ENCODE peak calls at places on chromosome 10, in six cellular contexts. F is AG04450; M is gastrocnemius medialis; R is right lobe of liver; V is tibial artery; Z is CD8-positive, alpha-beta T cell. S is an unnamed sample.

GRCh38 chr10:93475871-93476270 is 6.3 kb downstream of the MYOF start:
- DNase-seq in Z (no peak), F (no peak), V (no peak), R (no peak), M (no peak), S (no peak)

GRCh38 chr10:116961305-116962251 is 43.4 kb downstream of the SHTN1 start:
- DNase-seq in F (no peak), Z (no peak), V (no peak), M (no peak), R (no peak), S (no peak)

GRCh38 chr10:98636921-98637329 is 190.2 kb upstream of the HPS1 start:
- DNase-seq in V (no peak), R (no peak), F (no peak), Z (no peak), M (no peak), S (no peak)

GRCh38 chr10:119675483-119676170 is 24.4 kb downstream of the BAG3 start:
- DNase-seq in R (no peak), F (no peak), V (no peak), M (peak; percentile 62), Z (no peak), S (no peak)

GRCh38 chr10:109946680-109947446 is 23.6 kb upstream of the XPNPEP1 start:
- DNase-seq in R (no peak), M (no peak), F (no peak), Z (no peak), V (no peak), S (no peak)

GRCh38 chr10:49081532-49082275 is 33.6 kb downstream of the VSTM4 start:
- DNase-seq in R (peak; percentile 80), F (no peak), Z (no peak), V (no peak), M (no peak), S (peak; percentile 67)

GRCh38 chr10:72097448-72098300 is 9.3 kb upstream of the SPOCK2 start:
- DNase-seq in R (no peak), F (peak; percentile 72), M (no peak), Z (no peak), V (no peak), S (no peak)

GRCh38 chr10:85648279-85648754 is 718.3 kb downstream of the GRID1 start:
- DNase-seq in Z (no peak), R (no peak), M (peak; percentile 66), F (no peak), V (peak; percentile 69), S (no peak)

GRCh38 chr10:79331226-79331625 is 16.0 kb upstream of the PPIF start:
- DNase-seq in R (no peak), M (no peak), V (no peak), F (no peak), Z (no peak), S (no peak)

GRCh38 chr10:124324856-124325657 is 93.7 kb downstream of the OAT start:
- DNase-seq in R (no peak), Z (no peak), V (no peak), F (no peak), M (no peak), S (no peak)

GRCh38 chr10:112059220-112059619 is 124.3 kb downstream of the GPAM start:
- DNase-seq in V (no peak), M (no peak), F (no peak), R (no peak), Z (no peak), S (no peak)

GRCh38 chr10:412109-412508 is 276.9 kb downstream of the ZMYND11 start:
- DNase-seq in Z (no peak), R (no peak), V (no peak), F (no peak), M (no peak), S (no peak)

GRCh38 chr10:406976-407375 is 271.7 kb downstream of the ZMYND11 start:
- DNase-seq in R (no peak), M (no peak), F (no peak), Z (no peak), V (no peak), S (no peak)

GRCh38 chr10:408223-408622 is 273.0 kb downstream of the ZMYND11 start:
- DNase-seq in F (no peak), M (no peak), Z (no peak), V (no peak), R (no peak), S (no peak)

GRCh38 chr10:411597-411996 is 276.3 kb downstream of the ZMYND11 start:
- DNase-seq in R (no peak), F (no peak), M (no peak), Z (no peak), V (no peak), S (no peak)

DNA sequence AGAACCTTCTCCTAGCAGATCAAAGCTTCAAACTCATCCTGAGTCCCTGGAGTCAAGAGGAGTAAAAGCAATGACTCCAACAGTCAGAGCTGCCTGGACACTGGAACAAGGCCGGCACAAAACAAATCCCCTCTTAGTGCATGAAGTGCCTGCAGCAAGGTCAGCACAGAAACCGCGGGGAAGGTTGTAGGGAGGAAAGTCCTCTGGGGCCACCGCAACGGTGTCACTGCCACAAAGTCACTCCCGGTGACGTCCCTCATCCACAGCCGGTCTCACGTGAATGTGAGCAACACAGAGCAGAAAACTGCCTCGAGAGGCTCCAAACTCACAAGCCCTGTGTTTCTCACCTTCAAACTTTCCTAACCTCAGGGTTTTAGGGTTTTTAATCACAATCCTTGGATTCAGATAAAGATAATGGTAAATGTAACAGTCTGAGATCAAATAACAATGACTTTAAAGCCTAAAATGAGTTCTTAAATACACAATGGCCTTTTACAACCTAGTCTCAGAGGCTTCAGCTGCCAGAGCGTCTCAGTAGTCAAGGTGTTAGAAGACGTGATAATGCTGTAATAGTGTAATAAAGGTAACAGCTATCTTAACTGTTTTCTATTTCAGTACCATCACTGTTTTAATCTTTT is 274.3 kb downstream of the ZMYND11 start:
- DNase-seq in R (no peak), M (no peak), F (no peak), Z (no peak), V (no peak), S (no peak)
- H3K27me3 ChIP-seq in R (no peaks in the 10 kb centered on the region), M (no peaks in the 10 kb centered on the region), F (no peaks in the 10 kb centered on the region), Z (no peaks in the 10 kb centered on the region), V (no peaks in the 10 kb centered on the region), S (no peaks in the 10 kb centered on the region)

GRCh38 chr10:69580435-69580834 is 7.2 kb upstream of the NEUROG3 start:
- DNase-seq in R (no peak), Z (no peak), M (no peak), F (no peak), V (no peak), S (no peak)

GRCh38 chr10:69577268-69578232 is 4.3 kb upstream of the NEUROG3 start:
- DNase-seq in F (no peak), R (no peak), Z (no peak), V (no peak), M (no peak), S (no peak)

GRCh38 chr10:69576334-69577011 is 3.3 kb upstream of the NEUROG3 start:
- DNase-seq in V (no peak), M (no peak), F (no peak), Z (no peak), R (no peak), S (no peak)

GRCh38 chr10:69579661-69580060 is 6.4 kb upstream of the NEUROG3 start:
- DNase-seq in R (no peak), V (no peak), F (no peak), Z (no peak), M (no peak), S (no peak)

GRCh38 chr10:69578508-69578991 is 5.3 kb upstream of the NEUROG3 start:
- DNase-seq in R (peak; percentile 83), F (no peak), V (no peak), Z (no peak), M (no peak), S (no peak)
- H3K27me3 ChIP-seq in R (no peaks in the 10 kb centered on the region), F (peaks cover 64% of the 10 kb centered on the region), V (peaks cover 78% of the 10 kb centered on the region), Z (peaks cover 19% of the 10 kb centered on the region), M (peaks cover 53% of the 10 kb centered on the region), S (peaks cover 83% of the 10 kb centered on the region)

DNA sequence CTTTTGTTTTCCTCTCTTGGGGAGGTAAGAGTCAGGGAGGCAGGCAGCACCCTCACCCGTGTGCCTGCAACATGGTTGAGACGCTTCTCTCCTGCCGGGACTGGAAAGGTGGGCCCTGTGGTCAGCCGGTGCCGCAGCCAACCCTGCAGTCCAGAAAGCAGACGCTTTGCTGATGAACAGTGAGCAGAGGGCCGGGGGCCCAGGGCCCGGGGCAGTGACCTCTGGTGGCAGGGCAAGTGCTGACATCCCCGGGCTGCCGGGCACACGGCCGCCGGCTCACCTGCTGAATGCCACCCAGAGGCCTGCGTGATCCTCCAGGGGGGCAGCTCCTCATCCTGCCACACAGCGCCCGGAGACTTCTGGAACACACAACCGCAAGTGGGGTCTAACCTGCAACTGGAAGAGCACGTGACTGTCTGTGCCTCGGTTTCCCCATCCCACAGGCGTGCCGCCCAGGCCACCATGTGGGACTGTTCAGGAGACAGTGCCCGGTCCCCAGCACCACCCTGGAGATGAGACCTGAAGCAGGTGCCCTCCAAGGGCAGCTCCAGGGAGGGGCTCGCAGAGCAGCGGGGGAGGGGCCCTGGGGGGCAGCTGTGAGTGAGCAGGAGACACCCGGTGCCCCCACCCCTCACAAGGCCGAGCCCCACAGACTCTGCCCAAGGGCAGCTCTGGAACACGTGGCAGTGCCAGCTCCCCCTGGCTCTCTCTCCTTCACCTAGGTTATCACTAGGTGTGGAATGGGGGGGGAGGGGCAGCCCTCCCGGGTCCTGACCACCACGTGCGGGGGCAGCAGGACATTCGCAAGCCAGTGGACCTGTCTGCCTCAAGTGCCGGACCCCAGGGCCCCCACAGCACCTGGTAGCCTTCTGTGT is 2.2 kb upstream of the ADGRA1 start:
- DNase-seq in R (no peak), V (no peak), Z (no peak), F (no peak), M (no peak), S (no peak)
- H3K27me3 ChIP-seq in R (no peaks in the 10 kb centered on the region), V (peaks cover 92% of the 10 kb centered on the region), Z (no peaks in the 10 kb centered on the region), F (peaks cover 16% of the 10 kb centered on the region), M (peaks cover 61% of the 10 kb centered on the region), S (peaks cover 38% of the 10 kb centered on the region)

GRCh38 chr10:114175667-114176066 is 1.7 kb upstream of the CCDC186 start:
- DNase-seq in R (no peak), V (no peak), Z (no peak), F (no peak), M (no peak), S (no peak)

GRCh38 chr10:114173680-114174461 is at the start of gene CCDC186:
- DNase-seq in V (peak; percentile 93), R (peak; percentile 99), Z (peak; percentile 97), F (peak; percentile 50), M (peak; percentile 97), S (peak; percentile 93)

GRCh38 chr10:114176511-114176910 is 2.5 kb upstream of the CCDC186 start:
- DNase-seq in Z (no peak), M (no peak), F (no peak), R (no peak), V (no peak), S (no peak)

GRCh38 chr10:114172776-114173555 is 1.0 kb downstream of the CCDC186 start:
- DNase-seq in F (no peak), V (no peak), Z (no peak), R (no peak), M (no peak), S (no peak)

DNA sequence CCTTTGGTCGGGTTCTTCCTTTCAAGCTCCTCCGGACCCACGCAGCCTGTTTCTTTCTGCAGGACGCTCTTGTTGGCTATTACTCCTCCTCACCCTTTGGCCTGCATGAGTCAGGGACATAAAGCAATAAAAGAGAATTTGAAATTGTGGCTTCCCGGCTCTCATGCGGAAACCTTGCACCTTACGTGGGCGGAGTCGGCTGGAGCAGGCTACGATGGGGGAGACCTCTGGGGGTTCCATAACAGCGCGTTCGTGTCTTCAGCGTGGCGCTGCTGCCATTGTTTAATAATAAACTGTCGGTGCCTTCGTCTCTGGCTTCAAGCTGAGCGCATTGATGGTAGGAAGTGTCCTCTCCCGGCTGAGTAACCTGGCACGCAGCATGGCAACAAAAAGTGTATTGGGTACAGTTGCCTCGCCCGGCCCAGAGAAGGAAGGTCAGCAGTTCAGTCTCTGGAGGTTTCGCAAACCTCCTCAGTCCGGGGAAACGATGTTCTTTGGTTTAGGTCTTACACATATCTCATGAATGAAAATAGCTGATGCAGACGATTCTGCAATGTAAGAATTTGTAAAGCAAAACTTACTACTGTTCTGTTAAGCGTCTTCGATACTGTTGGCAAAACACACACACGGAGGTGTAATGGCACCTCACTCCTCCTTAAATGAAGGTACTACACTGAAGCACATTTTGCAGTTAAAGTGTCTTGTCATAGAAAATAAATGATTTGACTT is 623 bp upstream of the CCDC186 start:
- DNase-seq in F (peak; percentile 3), M (peak; percentile 77), V (peak; percentile 73), R (peak; percentile 80), Z (no peak), S (peak; percentile 32)
- H3K27me3 ChIP-seq in F (peaks cover 11% of the 10 kb centered on the region), M (no peaks in the 10 kb centered on the region), V (no peaks in the 10 kb centered on the region), R (no peaks in the 10 kb centered on the region), Z (no peaks in the 10 kb centered on the region), S (no peaks in the 10 kb centered on the region)